ENCODE peak calls at places on chromosomes 5 and 9, in six cellular contexts. M is H1, L is HCT116, E is mammary epithelial cell, H is GM23248, C is A673. O is an unnamed sample.
A peak's percentile ranks its signal among the peaks of the same experiment; 100 is the strongest.

GRCh38 chr9:136014928-136015633 is 53.9 kb upstream of the UBAC1 start:
- DNase-seq in M (no peak), L (no peak), E (no peak), H (no peak), C (no peak), O (no peak)

GRCh38 chr9:38682713-38683112 is 37.2 kb downstream of the FAM240B start:
- DNase-seq in M (no peak), L (peak; percentile 67), E (peak; percentile 89), H (peak; percentile 64), C (peak; percentile 40), O (no peak)

GRCh38 chr9:133484671-133485437 is 6.0 kb upstream of the SLC2A6 start:
- DNase-seq in M (no peak), L (no peak), E (no peak), H (no peak), C (no peak), O (no peak)

GRCh38 chr5:144203750-144204596 is 33.3 kb downstream of the KCTD16 start:
- DNase-seq in M (no peak), L (peak; percentile 57), E (peak; percentile 46), H (peak; percentile 75), C (peak; percentile 70), O (peak; percentile 62)

GRCh38 chr5:124650960-124651662 is 95.3 kb downstream of the ZNF608 start:
- DNase-seq in M (no peak), L (no peak), E (no peak), H (no peak), C (no peak), O (no peak)

GRCh38 chr5:126624534-126624933 is 23.8 kb downstream of the PHAX start:
- DNase-seq in M (no peak), L (peak; percentile 73), E (peak; percentile 40), H (peak; percentile 97), C (peak; percentile 27), O (no peak)

GRCh38 chr5:54589786-54590185 is 72.2 kb downstream of the SNX18 start:
- DNase-seq in M (no peak), L (no peak), E (no peak), H (no peak), C (no peak), O (no peak)

GRCh38 chr9:91191443-91192378 is 170.0 kb downstream of the AUH start:
- DNase-seq in M (no peak), L (no peak), E (no peak), H (no peak), C (no peak), O (no peak)

GRCh38 chr5:177103523-177104253 is 17.0 kb downstream of the FGFR4 start:
- DNase-seq in M (no peak), L (no peak), E (no peak), H (no peak), C (no peak), O (no peak)

GRCh38 chr9:69466151-69466550 is 141.1 kb downstream of the ENTREP1 start:
- DNase-seq in M (no peak), L (no peak), E (peak; percentile 9), H (peak; percentile 47), C (no peak), O (no peak)

GRCh38 chr9:111195779-111196178 is 134.2 kb downstream of the OR2K2 start:
- DNase-seq in M (no peak), L (no peak), E (no peak), H (peak; percentile 3), C (no peak), O (no peak)

GRCh38 chr5:158162479-158162878 is 303.5 kb upstream of the CLINT1 start:
- DNase-seq in M (no peak), L (no peak), E (no peak), H (no peak), C (no peak), O (no peak)

GRCh38 chr5:103475629-103476240 is 86.9 kb downstream of the NUDT12 start:
- DNase-seq in M (no peak), L (peak; percentile 33), E (peak; percentile 32), H (peak; percentile 69), C (peak; percentile 72), O (peak; percentile 47)

GRCh38 chr5:168260353-168261211 is 30.9 kb upstream of the WWC1 start:
- DNase-seq in M (no peak), L (no peak), E (no peak), H (no peak), C (no peak), O (no peak)

GRCh38 chr9:21803674-21804048 is 1.2 kb downstream of the MTAP start:
- DNase-seq in M (no peak), L (no peak), E (no peak), H (no peak), C (no peak), O (no peak)

GRCh38 chr5:178273665-178274541 is 41.3 kb upstream of the PHYKPL start:
- DNase-seq in M (no peak), L (no peak), E (no peak), H (peak; percentile 20), C (no peak), O (no peak)

GRCh38 chr5:93073547-93073946 is 507.5 kb downstream of the NR2F1-AS1 start:
- DNase-seq in M (no peak), L (no peak), E (no peak), H (no peak), C (no peak), O (no peak)

GRCh38 chr5:93071710-93072109 is 509.3 kb downstream of the NR2F1-AS1 start:
- DNase-seq in M (no peak), L (no peak), E (no peak), H (no peak), C (no peak), O (no peak)

GRCh38 chr5:93072831-93073459 is 508.1 kb downstream of the NR2F1-AS1 start:
- DNase-seq in M (no peak), L (no peak), E (peak; percentile 50), H (peak; percentile 72), C (no peak), O (no peak)

GRCh38 chr5:93069276-93069675 is 511.7 kb downstream of the NR2F1-AS1 start:
- DNase-seq in M (no peak), L (no peak), E (no peak), H (no peak), C (no peak), O (no peak)

GRCh38 chr5:93070938-93071337 is 510.1 kb downstream of the NR2F1-AS1 start:
- DNase-seq in M (no peak), L (no peak), E (no peak), H (no peak), C (no peak), O (no peak)
- H3K27ac ChIP-seq in M (no peak overlapping the region), L (no peak overlapping the region), E (no peak overlapping the region), H (no peak overlapping the region), C (no peak overlapping the region), O (no peak overlapping the region)

GRCh38 chr5:130532786-130533185 is 628.5 kb downstream of the CHSY3 start:
- DNase-seq in M (no peak), L (no peak), E (no peak), H (no peak), C (no peak), O (no peak)

GRCh38 chr5:130541617-130542221 is 623.3 kb downstream of the HINT1 start:
- DNase-seq in M (no peak), L (no peak), E (peak; percentile 84), H (peak; percentile 0), C (no peak), O (no peak)

GRCh38 chr5:130536726-130537125 is 628.3 kb downstream of the HINT1 start:
- DNase-seq in M (no peak), L (no peak), E (no peak), H (no peak), C (no peak), O (no peak)
- TF ChIP-seq EZH2 in M (no peak), L (no peak), E (no peak), H (no peak), C (no peak), O (no peak)

GRCh38 chr5:108670591-108671335 is 76.9 kb upstream of the FER start:
- DNase-seq in M (no peak), L (no peak), E (peak; percentile 29), H (no peak), C (no peak), O (no peak)
- H3K9me3 ChIP-seq in M (no peaks in the 10 kb centered on the region), L (no peaks in the 10 kb centered on the region), E (no peaks in the 10 kb centered on the region), H (no peaks in the 10 kb centered on the region), C (no peaks in the 10 kb centered on the region), O (no peaks in the 10 kb centered on the region)

GRCh38 chr5:151070449-151070848 is 10.4 kb downstream of the TNIP1 start:
- DNase-seq in M (no peak), L (no peak), E (no peak), H (peak; percentile 21), C (no peak), O (no peak)
- H3K27ac ChIP-seq in M (no peak overlapping the region), L (no peak overlapping the region), E (no peak overlapping the region), H (peak overlapping the region; percentile 9), C (no peak overlapping the region), O (no peak overlapping the region)

DNA sequence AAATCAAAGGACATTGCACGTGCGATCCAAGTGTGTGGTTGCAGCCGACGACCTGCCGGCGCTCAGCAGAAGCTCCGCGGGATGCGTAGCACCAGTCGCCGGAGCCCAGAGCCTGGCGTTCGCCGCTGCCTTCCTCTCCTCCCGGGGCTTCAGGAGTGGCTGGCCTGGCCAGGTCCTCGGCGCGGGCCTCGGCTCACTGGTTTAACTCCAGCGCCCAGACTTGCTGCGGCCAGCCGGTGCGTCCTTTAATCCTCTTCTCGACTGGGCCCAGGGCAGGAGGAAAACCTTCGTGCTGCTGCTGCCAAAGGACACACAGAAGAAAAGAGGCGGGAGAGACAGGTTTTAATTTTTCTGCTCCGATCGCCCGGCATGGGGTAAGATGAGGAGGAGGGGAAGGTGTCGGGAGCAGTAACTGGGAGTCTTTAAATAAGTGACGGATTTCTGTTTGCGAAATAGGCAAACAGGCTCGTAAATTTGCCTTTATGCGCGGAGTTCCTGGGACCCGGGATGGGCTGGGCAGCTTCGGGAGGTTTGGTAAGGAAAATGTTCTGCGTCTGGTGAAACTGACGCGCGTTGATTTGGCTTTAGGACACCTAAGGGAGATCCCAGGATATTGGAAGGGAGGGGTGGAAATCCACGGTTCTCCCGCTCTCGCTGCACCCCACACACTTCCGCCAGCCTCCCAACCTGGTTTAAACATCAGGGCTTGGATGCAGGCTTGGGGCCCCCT is 2.2 kb downstream of the HAND1 start:
- DNase-seq in M (no peak), L (no peak), E (no peak), H (no peak), C (no peak), O (no peak)
- TF ChIP-seq EZH2 in M (no peak), L (no peak), E (peak; percentile 70), H (peak; percentile 93), C (peak; percentile 47), O (no peak)

DNA sequence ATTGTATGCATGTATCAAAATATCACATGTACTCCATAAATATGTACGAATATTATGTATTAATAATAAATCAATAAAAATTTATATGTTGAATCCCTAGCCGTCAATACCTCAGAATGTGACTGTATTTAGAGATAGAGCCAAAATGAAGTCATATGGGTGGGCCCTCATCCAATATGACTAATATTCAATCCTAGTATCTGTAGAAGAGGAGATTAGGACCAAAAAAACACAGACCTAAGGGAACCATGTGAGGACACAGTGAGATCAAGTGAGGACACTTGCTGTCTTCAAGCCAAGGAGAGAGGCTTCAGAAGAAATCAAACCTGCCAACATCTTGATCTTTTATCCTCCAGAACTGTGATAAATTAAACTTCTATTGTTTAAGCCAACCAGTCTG is 3.7 kb upstream of the AMACR start:
- DNase-seq in M (no peak), L (no peak), E (no peak), H (peak; percentile 60), C (no peak), O (no peak)
- H3K9me3 ChIP-seq in M (no peaks in the 10 kb centered on the region), L (no peaks in the 10 kb centered on the region), E (no peaks in the 10 kb centered on the region), H (no peaks in the 10 kb centered on the region), C (no peaks in the 10 kb centered on the region), O (no peaks in the 10 kb centered on the region)

O was measured in SK-N-MC.